ENCODE peak calls at places on chromosomes 5 and 9, in five cellular contexts. One of them, this sample, is unnamed.

GRCh38 chr9:72579880-72580570 is 58.6 kb downstream of the TMC1 start:
- DNase-seq in mesenchymal stem cell: peak
- DNase-seq in IMR-90: peak
- DNase-seq in mesendoderm: no peak
- DNase-seq in H9: no peak
- DNase-seq in this sample: no peak

GRCh38 chr9:114958021-114958846 is 27.8 kb upstream of the TNFSF8 start:
- DNase-seq in H9: no peak
- DNase-seq in mesendoderm: no peak
- DNase-seq in mesenchymal stem cell: no peak
- DNase-seq in IMR-90: no peak
- DNase-seq in this sample: no peak

GRCh38 chr5:2686725-2687124 is 64.8 kb downstream of the IRX2 start:
- DNase-seq in IMR-90: no peak
- DNase-seq in mesenchymal stem cell: no peak
- DNase-seq in mesendoderm: peak
- DNase-seq in H9: peak
- DNase-seq in this sample: no peak

GRCh38 chr9:117718085-117718484 is 13.9 kb downstream of the TLR4 start:
- DNase-seq in mesendoderm: no peak
- DNase-seq in IMR-90: no peak
- DNase-seq in H9: no peak
- DNase-seq in mesenchymal stem cell: peak
- DNase-seq in this sample: no peak

GRCh38 chr5:168432903-168433302 is 53.4 kb upstream of the RARS1 start:
- DNase-seq in mesenchymal stem cell: no peak
- DNase-seq in IMR-90: no peak
- DNase-seq in H9: no peak
- DNase-seq in mesendoderm: no peak
- DNase-seq in this sample: no peak

GRCh38 chr5:159402328-159402727 is 72.0 kb upstream of the IL12B start:
- DNase-seq in mesendoderm: no peak
- DNase-seq in IMR-90: no peak
- DNase-seq in mesenchymal stem cell: no peak
- DNase-seq in H9: no peak
- DNase-seq in this sample: no peak

GRCh38 chr5:81838307-81838906 is 87.5 kb upstream of the SSBP2 start:
- DNase-seq in H9: peak
- DNase-seq in mesendoderm: peak
- DNase-seq in mesenchymal stem cell: peak
- DNase-seq in IMR-90: peak
- DNase-seq in this sample: no peak

GRCh38 chr9:79233542-79233941 is 338.2 kb upstream of the TLE4 start:
- DNase-seq in H9: peak
- DNase-seq in mesendoderm: peak
- DNase-seq in IMR-90: peak
- DNase-seq in mesenchymal stem cell: peak
- DNase-seq in this sample: no peak

GRCh38 chr5:141714542-141715303 is 32.7 kb upstream of the ARAP3 start:
- DNase-seq in H9: no peak
- DNase-seq in mesendoderm: no peak
- DNase-seq in mesenchymal stem cell: no peak
- DNase-seq in IMR-90: no peak
- DNase-seq in this sample: no peak

GRCh38 chr9:99515874-99516656 is 294.0 kb downstream of the SEC61B start:
- DNase-seq in IMR-90: no peak
- DNase-seq in mesenchymal stem cell: no peak
- DNase-seq in mesendoderm: no peak
- DNase-seq in H9: no peak
- DNase-seq in this sample: no peak

GRCh38 chr9:95085036-95085770 is 232.3 kb downstream of the FANCC start:
- DNase-seq in H9: no peak
- DNase-seq in mesendoderm: no peak
- DNase-seq in mesenchymal stem cell: no peak
- DNase-seq in IMR-90: no peak
- DNase-seq in this sample: no peak

GRCh38 chr5:142783601-142784291 is 13.6 kb downstream of the ARHGAP26 start:
- DNase-seq in H9: no peak
- DNase-seq in mesendoderm: peak
- DNase-seq in mesenchymal stem cell: peak
- DNase-seq in IMR-90: no peak
- DNase-seq in this sample: no peak

GRCh38 chr5:127872494-127872893 is 169.3 kb downstream of the CCDC192 start:
- DNase-seq in mesendoderm: no peak
- DNase-seq in mesenchymal stem cell: no peak
- DNase-seq in IMR-90: no peak
- DNase-seq in H9: no peak
- DNase-seq in this sample: no peak

GRCh38 chr5:176578391-176578808 is 29.3 kb downstream of the CDHR2 start:
- DNase-seq in H9: peak
- DNase-seq in IMR-90: peak
- DNase-seq in mesenchymal stem cell: peak
- DNase-seq in mesendoderm: peak
- DNase-seq in this sample: peak

GRCh38 chr5:142910128-142910527 is 140.0 kb downstream of the ARHGAP26 start:
- DNase-seq in H9: no peak
- DNase-seq in IMR-90: no peak
- DNase-seq in mesendoderm: no peak
- DNase-seq in mesenchymal stem cell: no peak
- DNase-seq in this sample: no peak

GRCh38 chr5:7548576-7548975 is 152.6 kb downstream of the ADCY2 start:
- DNase-seq in IMR-90: no peak
- DNase-seq in mesendoderm: no peak
- DNase-seq in mesenchymal stem cell: no peak
- DNase-seq in H9: no peak
- DNase-seq in this sample: no peak

GRCh38 chr5:159515909-159516415 is 185.7 kb upstream of the IL12B start:
- DNase-seq in mesendoderm: peak
- DNase-seq in mesenchymal stem cell: peak
- DNase-seq in H9: peak
- DNase-seq in IMR-90: peak
- DNase-seq in this sample: peak

GRCh38 chr5:173689713-173690360 is 73.4 kb upstream of the BOD1 start:
- DNase-seq in H9: no peak
- DNase-seq in mesenchymal stem cell: no peak
- DNase-seq in IMR-90: no peak
- DNase-seq in mesendoderm: no peak
- DNase-seq in this sample: no peak

GRCh38 chr5:90020575-90021535 is 388.7 kb downstream of the CETN3 start:
- DNase-seq in H9: no peak
- DNase-seq in mesenchymal stem cell: peak
- DNase-seq in mesendoderm: peak
- DNase-seq in IMR-90: peak
- DNase-seq in this sample: no peak

GRCh38 chr5:154371687-154372086 is 74.1 kb upstream of the SAP30L start:
- DNase-seq in mesenchymal stem cell: peak
- DNase-seq in mesendoderm: no peak
- DNase-seq in H9: no peak
- DNase-seq in IMR-90: peak
- DNase-seq in this sample: no peak

GRCh38 chr9:105138306-105138801 is 106.1 kb upstream of the SLC44A1 start:
- DNase-seq in mesenchymal stem cell: peak
- DNase-seq in H9: peak
- DNase-seq in IMR-90: no peak
- DNase-seq in mesendoderm: peak
- DNase-seq in this sample: no peak

GRCh38 chr9:121034529-121034928 is 15.5 kb downstream of the C5 start:
- DNase-seq in mesendoderm: no peak
- DNase-seq in mesenchymal stem cell: no peak
- DNase-seq in H9: no peak
- DNase-seq in IMR-90: no peak
- DNase-seq in this sample: no peak

GRCh38 chr5:115775999-115776398 is 40.5 kb downstream of the CDO1 start:
- DNase-seq in IMR-90: no peak
- DNase-seq in mesendoderm: no peak
- DNase-seq in H9: no peak
- DNase-seq in mesenchymal stem cell: no peak
- DNase-seq in this sample: no peak

GRCh38 chr9:112485574-112485973 is 1.1 kb upstream of the KIAA1958 start:
- DNase-seq in IMR-90: no peak
- DNase-seq in mesendoderm: no peak
- DNase-seq in H9: no peak
- DNase-seq in mesenchymal stem cell: no peak
- DNase-seq in this sample: no peak

GRCh38 chr9:1319436-1319835 is 269.3 kb downstream of the DMRT2 start:
- DNase-seq in mesenchymal stem cell: no peak
- DNase-seq in H9: no peak
- DNase-seq in IMR-90: no peak
- DNase-seq in mesendoderm: no peak
- DNase-seq in this sample: no peak

GRCh38 chr5:36763454-36763853 is 113.1 kb upstream of the NIPBL start:
- DNase-seq in H9: no peak
- DNase-seq in mesendoderm: no peak
- DNase-seq in mesenchymal stem cell: no peak
- DNase-seq in IMR-90: no peak
- DNase-seq in this sample: no peak

GRCh38 chr9:107373809-107374208 is 90.7 kb downstream of the RAD23B start:
- DNase-seq in IMR-90: no peak
- DNase-seq in mesenchymal stem cell: no peak
- DNase-seq in mesendoderm: no peak
- DNase-seq in H9: no peak
- DNase-seq in this sample: no peak

GRCh38 chr5:157670662-157671591 is at the start of gene C5orf52:
- DNase-seq in mesendoderm: peak
- DNase-seq in IMR-90: peak
- DNase-seq in mesenchymal stem cell: no peak
- DNase-seq in H9: no peak
- DNase-seq in this sample: no peak

GRCh38 chr5:120386981-120387380 is 77.1 kb upstream of the PRR16 start:
- DNase-seq in H9: no peak
- DNase-seq in mesenchymal stem cell: no peak
- DNase-seq in mesendoderm: no peak
- DNase-seq in IMR-90: no peak
- DNase-seq in this sample: no peak

GRCh38 chr9:81877047-81877446 is 51.2 kb upstream of the SPATA31D4 start:
- DNase-seq in H9: no peak
- DNase-seq in mesendoderm: no peak
- DNase-seq in mesenchymal stem cell: no peak
- DNase-seq in IMR-90: no peak
- DNase-seq in this sample: no peak

GRCh38 chr5:68418680-68419079 is 203.1 kb downstream of the PIK3R1 start:
- DNase-seq in H9: no peak
- DNase-seq in mesendoderm: no peak
- DNase-seq in mesenchymal stem cell: no peak
- DNase-seq in IMR-90: no peak
- DNase-seq in this sample: no peak
- H2BK120ac ChIP-seq in H9: no peak
- H2BK120ac ChIP-seq in mesendoderm: no peak
- H2BK120ac ChIP-seq in mesenchymal stem cell: peak
- H2BK120ac ChIP-seq in IMR-90: peak
- H2BK120ac ChIP-seq in this sample: no peak

GRCh38 chr9:21030389-21031035 is 928 bp downstream of the HACD4 start:
- DNase-seq in mesenchymal stem cell: peak
- DNase-seq in mesendoderm: peak
- DNase-seq in IMR-90: peak
- DNase-seq in H9: no peak
- DNase-seq in this sample: no peak

GRCh38 chr9:21031091-21031817 is at the start of gene HACD4:
- DNase-seq in H9: peak
- DNase-seq in mesenchymal stem cell: peak
- DNase-seq in mesendoderm: peak
- DNase-seq in IMR-90: peak
- DNase-seq in this sample: peak

GRCh38 chr9:21029661-21030060 is 1.8 kb downstream of the HACD4 start:
- DNase-seq in mesenchymal stem cell: no peak
- DNase-seq in IMR-90: no peak
- DNase-seq in H9: no peak
- DNase-seq in mesendoderm: no peak
- DNase-seq in this sample: no peak

GRCh38 chr9:21028476-21028875 is 3.0 kb downstream of the HACD4 start:
- DNase-seq in mesenchymal stem cell: peak
- DNase-seq in H9: no peak
- DNase-seq in mesendoderm: no peak
- DNase-seq in IMR-90: peak
- DNase-seq in this sample: no peak

GRCh38 chr9:21031818-21032203 is 371 bp upstream of the HACD4 start:
- DNase-seq in H9: no peak
- DNase-seq in mesendoderm: no peak
- DNase-seq in IMR-90: no peak
- DNase-seq in mesenchymal stem cell: no peak
- DNase-seq in this sample: no peak
- H3K27ac ChIP-seq in H9: no peak
- H3K27ac ChIP-seq in mesendoderm: peak
- H3K27ac ChIP-seq in IMR-90: no peak
- H3K27ac ChIP-seq in mesenchymal stem cell: no peak
- H3K27ac ChIP-seq in this sample: no peak

GRCh38 chr5:29175774-29176173 is 2017.7 kb upstream of the CDH6 start:
- DNase-seq in H9: no peak
- DNase-seq in IMR-90: no peak
- DNase-seq in mesenchymal stem cell: no peak
- DNase-seq in mesendoderm: peak
- DNase-seq in this sample: no peak
- H2BK120ac ChIP-seq in H9: no peak
- H2BK120ac ChIP-seq in IMR-90: no peak
- H2BK120ac ChIP-seq in mesenchymal stem cell: no peak
- H2BK120ac ChIP-seq in mesendoderm: no peak
- H2BK120ac ChIP-seq in this sample: no peak

GRCh38 chr5:180723936-180724335 is 15.9 kb downstream of the OR2Y1 start:
- DNase-seq in IMR-90: no peak
- DNase-seq in H9: no peak
- DNase-seq in mesendoderm: no peak
- DNase-seq in mesenchymal stem cell: no peak
- DNase-seq in this sample: no peak
- H3K27ac ChIP-seq in IMR-90: no peak
- H3K27ac ChIP-seq in H9: no peak
- H3K27ac ChIP-seq in mesendoderm: no peak
- H3K27ac ChIP-seq in mesenchymal stem cell: no peak
- H3K27ac ChIP-seq in this sample: no peak

GRCh38 chr9:129412814-129413536 is 207.9 kb downstream of the C9orf50 start:
- DNase-seq in mesenchymal stem cell: peak
- DNase-seq in IMR-90: peak
- DNase-seq in mesendoderm: peak
- DNase-seq in H9: no peak
- DNase-seq in this sample: no peak

GRCh38 chr9:129415031-129415953 is 205.6 kb downstream of the C9orf50 start:
- DNase-seq in mesendoderm: no peak
- DNase-seq in IMR-90: no peak
- DNase-seq in H9: no peak
- DNase-seq in mesenchymal stem cell: peak
- DNase-seq in this sample: no peak

GRCh38 chr9:129415954-129416651 is 204.8 kb downstream of the C9orf50 start:
- DNase-seq in H9: no peak
- DNase-seq in IMR-90: no peak
- DNase-seq in mesenchymal stem cell: peak
- DNase-seq in mesendoderm: no peak
- DNase-seq in this sample: no peak

GRCh38 chr9:129413537-129414376 is 207.1 kb downstream of the C9orf50 start:
- DNase-seq in mesenchymal stem cell: peak
- DNase-seq in IMR-90: peak
- DNase-seq in mesendoderm: peak
- DNase-seq in H9: peak
- DNase-seq in this sample: peak

GRCh38 chr9:129414377-129415021 is 206.4 kb downstream of the C9orf50 start:
- DNase-seq in IMR-90: peak
- DNase-seq in mesenchymal stem cell: peak
- DNase-seq in mesendoderm: no peak
- DNase-seq in H9: no peak
- DNase-seq in this sample: peak
- H2BK120ac ChIP-seq in IMR-90: peak
- H2BK120ac ChIP-seq in mesenchymal stem cell: peak
- H2BK120ac ChIP-seq in mesendoderm: peak
- H2BK120ac ChIP-seq in H9: no peak
- H2BK120ac ChIP-seq in this sample: peak